ENCODE peak calls at places on chromosomes 6 and 20, in four cellular contexts. P, V, Z and W are unnamed samples.

GRCh38 chr20:23086056-23086551 is at the start of gene CD93:
- DNase-seq in P (peak), V (no peak), Z (no peak), W (no peak)

GRCh38 chr6:154247119-154247814 is 109.3 kb downstream of the IPCEF1 start:
- DNase-seq in P (no peak), V (no peak), Z (no peak), W (no peak)

GRCh38 chr6:127532991-127533390 is 13.9 kb upstream of the MTCL3 start:
- DNase-seq in P (peak), V (no peak), Z (no peak), W (no peak)

GRCh38 chr20:1333462-1334369 is 4.8 kb upstream of the SDCBP2 start:
- DNase-seq in P (no peak), V (no peak), Z (no peak), W (no peak)

GRCh38 chr6:106069478-106069877 is 16.7 kb upstream of the PRDM1 start:
- DNase-seq in P (peak), V (no peak), Z (no peak), W (no peak)

GRCh38 chr20:37615507-37616425 is 78.1 kb upstream of the CTNNBL1 start:
- DNase-seq in P (peak), V (no peak), Z (peak), W (no peak)

GRCh38 chr6:24492475-24492874 is 2.3 kb upstream of the ALDH5A1 start:
- DNase-seq in P (peak), V (no peak), Z (peak), W (no peak)

GRCh38 chr6:14074723-14075503 is 42.7 kb upstream of the CD83 start:
- DNase-seq in P (peak), V (no peak), Z (peak), W (no peak)